ENCODE peak calls at places on chromosomes 13 and 19, in six cellular contexts. One of them, this sample, is unnamed.

GRCh38 chr19:39502640-39503417 is 4.1 kb downstream of the DLL3 start:
- DNase-seq in H1: no peak
- DNase-seq in H9: peak; percentile 81
- DNase-seq in neuronal stem cell: peak; percentile 59
- DNase-seq in mesenchymal stem cell: peak; percentile 53
- DNase-seq in IMR-90: peak; percentile 73
- DNase-seq in this sample: peak; percentile 88

GRCh38 chr13:20882206-20882605 is 20.3 kb downstream of the XPO4 start:
- DNase-seq in IMR-90: peak; percentile 8
- DNase-seq in neuronal stem cell: no peak
- DNase-seq in H9: peak; percentile 56
- DNase-seq in mesenchymal stem cell: no peak
- DNase-seq in H1: no peak
- DNase-seq in this sample: peak; percentile 89

GRCh38 chr13:51221674-51222509 is at the start of gene FAM124A:
- DNase-seq in IMR-90: peak; percentile 4
- DNase-seq in neuronal stem cell: peak; percentile 70
- DNase-seq in H1: no peak
- DNase-seq in mesenchymal stem cell: peak; percentile 32
- DNase-seq in H9: no peak
- DNase-seq in this sample: peak; percentile 61

GRCh38 chr13:34627905-34628682 is 314.0 kb upstream of the NBEA start:
- DNase-seq in H9: no peak
- DNase-seq in neuronal stem cell: no peak
- DNase-seq in mesenchymal stem cell: no peak
- DNase-seq in IMR-90: no peak
- DNase-seq in H1: no peak
- DNase-seq in this sample: no peak

GRCh38 chr19:18007605-18007938 is 398 bp upstream of the ARRDC2 start:
- DNase-seq in IMR-90: no peak
- DNase-seq in mesenchymal stem cell: no peak
- DNase-seq in neuronal stem cell: no peak
- DNase-seq in H1: no peak
- DNase-seq in H9: no peak
- DNase-seq in this sample: no peak

GRCh38 chr19:21269813-21270212 is 59.4 kb downstream of the ZNF708 start:
- DNase-seq in H9: no peak
- DNase-seq in IMR-90: no peak
- DNase-seq in mesenchymal stem cell: no peak
- DNase-seq in H1: no peak
- DNase-seq in neuronal stem cell: no peak
- DNase-seq in this sample: no peak

GRCh38 chr13:58843567-58843966 is 1212.0 kb downstream of the PCDH17 start:
- DNase-seq in mesenchymal stem cell: no peak
- DNase-seq in neuronal stem cell: no peak
- DNase-seq in IMR-90: no peak
- DNase-seq in H9: peak; percentile 47
- DNase-seq in H1: no peak
- DNase-seq in this sample: peak; percentile 59

GRCh38 chr19:42374826-42375376 is 15.2 kb downstream of the CNFN start:
- DNase-seq in neuronal stem cell: no peak
- DNase-seq in IMR-90: no peak
- DNase-seq in H9: no peak
- DNase-seq in mesenchymal stem cell: no peak
- DNase-seq in H1: no peak
- DNase-seq in this sample: no peak

GRCh38 chr19:15417699-15418098 is 1.1 kb downstream of the AKAP8L start:
- DNase-seq in H9: no peak
- DNase-seq in H1: no peak
- DNase-seq in neuronal stem cell: no peak
- DNase-seq in IMR-90: no peak
- DNase-seq in mesenchymal stem cell: no peak
- DNase-seq in this sample: peak; percentile 41

GRCh38 chr19:4406626-4407025 is 4.2 kb downstream of the CHAF1A start:
- DNase-seq in IMR-90: no peak
- DNase-seq in neuronal stem cell: no peak
- DNase-seq in mesenchymal stem cell: no peak
- DNase-seq in H9: peak; percentile 17
- DNase-seq in H1: no peak
- DNase-seq in this sample: no peak

GRCh38 chr13:24529478-24529877 is 16.9 kb upstream of the PARP4 start:
- DNase-seq in H9: no peak
- DNase-seq in neuronal stem cell: no peak
- DNase-seq in mesenchymal stem cell: no peak
- DNase-seq in IMR-90: no peak
- DNase-seq in H1: no peak
- DNase-seq in this sample: no peak

GRCh38 chr19:19860756-19861390 is 4.8 kb upstream of the ZNF253 start:
- DNase-seq in IMR-90: no peak
- DNase-seq in H1: peak; percentile 93
- DNase-seq in mesenchymal stem cell: no peak
- DNase-seq in neuronal stem cell: peak; percentile 84
- DNase-seq in H9: peak; percentile 92
- DNase-seq in this sample: peak; percentile 99

GRCh38 chr13:42405665-42406390 is 133.9 kb downstream of the AKAP11 start:
- DNase-seq in H1: no peak
- DNase-seq in H9: no peak
- DNase-seq in IMR-90: peak; percentile 8
- DNase-seq in neuronal stem cell: no peak
- DNase-seq in mesenchymal stem cell: peak; percentile 41
- DNase-seq in this sample: no peak

GRCh38 chr19:18650468-18651001 is 13.7 kb downstream of the KLHL26 start:
- DNase-seq in mesenchymal stem cell: peak; percentile 98
- DNase-seq in IMR-90: peak; percentile 93
- DNase-seq in neuronal stem cell: no peak
- DNase-seq in H1: no peak
- DNase-seq in H9: no peak
- DNase-seq in this sample: no peak

GRCh38 chr19:37551123-37551993 is 43.2 kb downstream of the ZNF571 start:
- DNase-seq in neuronal stem cell: no peak
- DNase-seq in IMR-90: peak; percentile 44
- DNase-seq in mesenchymal stem cell: no peak
- DNase-seq in H1: no peak
- DNase-seq in H9: no peak
- DNase-seq in this sample: peak; percentile 62

GRCh38 chr13:113297370-113297871 is 382 bp downstream of the LAMP1 start:
- DNase-seq in H1: no peak
- DNase-seq in neuronal stem cell: no peak
- DNase-seq in H9: peak; percentile 45
- DNase-seq in mesenchymal stem cell: peak; percentile 51
- DNase-seq in IMR-90: no peak
- DNase-seq in this sample: peak; percentile 39

GRCh38 chr19:47274071-47274890 is at the start of gene INAFM1:
- DNase-seq in mesenchymal stem cell: peak; percentile 92
- DNase-seq in neuronal stem cell: peak; percentile 96
- DNase-seq in IMR-90: peak; percentile 86
- DNase-seq in H9: peak; percentile 97
- DNase-seq in H1: peak; percentile 87
- DNase-seq in this sample: peak; percentile 96

GRCh38 chr19:1590641-1591397 is 1.8 kb downstream of the MBD3 start:
- DNase-seq in H9: peak; percentile 56
- DNase-seq in H1: no peak
- DNase-seq in neuronal stem cell: no peak
- DNase-seq in IMR-90: no peak
- DNase-seq in mesenchymal stem cell: peak; percentile 40
- DNase-seq in this sample: peak; percentile 61

GRCh38 chr19:50460161-50460765 is 16.0 kb upstream of the EMC10 start:
- DNase-seq in H9: no peak
- DNase-seq in neuronal stem cell: no peak
- DNase-seq in mesenchymal stem cell: no peak
- DNase-seq in H1: no peak
- DNase-seq in IMR-90: peak; percentile 50
- DNase-seq in this sample: no peak

GRCh38 chr13:109162248-109163051 is 533.0 kb downstream of the MYO16 start:
- DNase-seq in H9: no peak
- DNase-seq in H1: no peak
- DNase-seq in mesenchymal stem cell: no peak
- DNase-seq in neuronal stem cell: no peak
- DNase-seq in IMR-90: no peak
- DNase-seq in this sample: no peak

GRCh38 chr13:82772802-82773201 is 1109.5 kb downstream of the SLITRK1 start:
- DNase-seq in H9: no peak
- DNase-seq in H1: no peak
- DNase-seq in neuronal stem cell: no peak
- DNase-seq in mesenchymal stem cell: no peak
- DNase-seq in IMR-90: peak; percentile 47
- DNase-seq in this sample: no peak

GRCh38 chr19:55225415-55225958 is 3.1 kb downstream of the TMEM86B start:
- DNase-seq in neuronal stem cell: no peak
- DNase-seq in H9: no peak
- DNase-seq in IMR-90: no peak
- DNase-seq in H1: no peak
- DNase-seq in mesenchymal stem cell: no peak
- DNase-seq in this sample: peak; percentile 8

GRCh38 chr13:63198076-63198475 is 1782.4 kb upstream of the PCDH20 start:
- DNase-seq in H1: no peak
- DNase-seq in neuronal stem cell: no peak
- DNase-seq in H9: no peak
- DNase-seq in IMR-90: peak; percentile 45
- DNase-seq in mesenchymal stem cell: no peak
- DNase-seq in this sample: no peak

GRCh38 chr19:8158411-8159074 is 9.2 kb upstream of the FBN3 start:
- DNase-seq in H1: no peak
- DNase-seq in H9: peak; percentile 75
- DNase-seq in IMR-90: peak; percentile 79
- DNase-seq in mesenchymal stem cell: peak; percentile 77
- DNase-seq in neuronal stem cell: peak; percentile 69
- DNase-seq in this sample: peak; percentile 94

GRCh38 chr19:24062222-24062621 is 24.8 kb upstream of the ZNF254 start:
- DNase-seq in neuronal stem cell: no peak
- DNase-seq in H1: no peak
- DNase-seq in H9: no peak
- DNase-seq in IMR-90: peak; percentile 39
- DNase-seq in mesenchymal stem cell: no peak
- DNase-seq in this sample: no peak

GRCh38 chr19:55247621-55248099 is 11.2 kb downstream of the PPP6R1 start:
- DNase-seq in neuronal stem cell: no peak
- DNase-seq in H1: no peak
- DNase-seq in H9: no peak
- DNase-seq in IMR-90: no peak
- DNase-seq in mesenchymal stem cell: peak; percentile 45
- DNase-seq in this sample: peak; percentile 54

GRCh38 chr13:28181413-28181812 is 43.1 kb downstream of the PAN3 start:
- DNase-seq in neuronal stem cell: no peak
- DNase-seq in IMR-90: peak; percentile 79
- DNase-seq in mesenchymal stem cell: peak; percentile 83
- DNase-seq in H9: no peak
- DNase-seq in H1: no peak
- DNase-seq in this sample: peak; percentile 43

GRCh38 chr19:37087110-37087509 is 8.9 kb downstream of the ZNF420 start:
- DNase-seq in H1: no peak
- DNase-seq in mesenchymal stem cell: no peak
- DNase-seq in IMR-90: no peak
- DNase-seq in H9: no peak
- DNase-seq in neuronal stem cell: no peak
- DNase-seq in this sample: no peak

GRCh38 chr13:89910166-89910565 is 1437.3 kb upstream of the MIR17HG start:
- DNase-seq in IMR-90: no peak
- DNase-seq in H9: no peak
- DNase-seq in H1: no peak
- DNase-seq in mesenchymal stem cell: no peak
- DNase-seq in neuronal stem cell: no peak
- DNase-seq in this sample: no peak

GRCh38 chr13:31200636-31200970 is 828 bp downstream of the B3GLCT start:
- DNase-seq in H1: no peak
- DNase-seq in neuronal stem cell: peak; percentile 36
- DNase-seq in H9: peak; percentile 47
- DNase-seq in mesenchymal stem cell: peak; percentile 56
- DNase-seq in IMR-90: no peak
- DNase-seq in this sample: peak; percentile 53
- H3K4ac ChIP-seq in H1: no peak overlapping the region
- H3K4ac ChIP-seq in neuronal stem cell: no peak overlapping the region
- H3K4ac ChIP-seq in H9: no peak overlapping the region
- H3K4ac ChIP-seq in mesenchymal stem cell: no peak overlapping the region
- H3K4ac ChIP-seq in IMR-90: peak overlapping the region; percentile 45
- H3K4ac ChIP-seq in this sample: peak overlapping the region; percentile 1

GRCh38 chr19:49064768-49065611 is at the start of gene NTF4:
- DNase-seq in neuronal stem cell: peak; percentile 71
- DNase-seq in IMR-90: no peak
- DNase-seq in mesenchymal stem cell: peak; percentile 59
- DNase-seq in H1: no peak
- DNase-seq in H9: peak; percentile 80
- DNase-seq in this sample: peak; percentile 76
- H2BK15ac ChIP-seq in neuronal stem cell: peak within 1 kb of the TSS; percentile 96
- H2BK15ac ChIP-seq in IMR-90: no peak within 1 kb of the TSS
- H2BK15ac ChIP-seq in mesenchymal stem cell: peak within 1 kb of the TSS; percentile 46
- H2BK15ac ChIP-seq in H1: no peak within 1 kb of the TSS
- H2BK15ac ChIP-seq in H9: no peak within 1 kb of the TSS
- H2BK15ac ChIP-seq in this sample: no peak within 1 kb of the TSS

GRCh38 chr19:48616491-48617056 is 1.7 kb upstream of the FAM83E start:
- DNase-seq in IMR-90: no peak
- DNase-seq in H9: peak; percentile 28
- DNase-seq in mesenchymal stem cell: no peak
- DNase-seq in neuronal stem cell: no peak
- DNase-seq in H1: no peak
- DNase-seq in this sample: no peak

GRCh38 chr19:48618278-48618915 is 581 bp downstream of the RPL18 start:
- DNase-seq in neuronal stem cell: no peak
- DNase-seq in IMR-90: no peak
- DNase-seq in H1: no peak
- DNase-seq in mesenchymal stem cell: no peak
- DNase-seq in H9: no peak
- DNase-seq in this sample: no peak

GRCh38 chr19:48618916-48619691 is at the start of the genes RPL18 and SPHK2:
- DNase-seq in neuronal stem cell: peak; percentile 99
- DNase-seq in IMR-90: peak; percentile 100
- DNase-seq in H1: peak; percentile 98
- DNase-seq in mesenchymal stem cell: peak; percentile 100
- DNase-seq in H9: peak; percentile 99
- DNase-seq in this sample: peak; percentile 100

GRCh38 chr19:48616041-48616436 is 1.2 kb upstream of the FAM83E start:
- DNase-seq in H1: no peak
- DNase-seq in neuronal stem cell: no peak
- DNase-seq in mesenchymal stem cell: no peak
- DNase-seq in IMR-90: no peak
- DNase-seq in H9: no peak
- DNase-seq in this sample: no peak

GRCh38 chr19:48617146-48617937 is 1.6 kb downstream of the RPL18 start:
- DNase-seq in neuronal stem cell: no peak
- DNase-seq in IMR-90: no peak
- DNase-seq in mesenchymal stem cell: no peak
- DNase-seq in H9: peak; percentile 28
- DNase-seq in H1: no peak
- DNase-seq in this sample: no peak
- H3K4ac ChIP-seq in neuronal stem cell: no peak overlapping the region
- H3K4ac ChIP-seq in IMR-90: no peak overlapping the region
- H3K4ac ChIP-seq in mesenchymal stem cell: no peak overlapping the region
- H3K4ac ChIP-seq in H9: no peak overlapping the region
- H3K4ac ChIP-seq in H1: no peak overlapping the region
- H3K4ac ChIP-seq in this sample: no peak overlapping the region

GRCh38 chr13:104779311-104779710 is 1713.1 kb upstream of the SLC10A2 start:
- DNase-seq in mesenchymal stem cell: peak; percentile 28
- DNase-seq in H1: peak; percentile 27
- DNase-seq in IMR-90: peak; percentile 64
- DNase-seq in H9: peak; percentile 50
- DNase-seq in neuronal stem cell: peak; percentile 4
- DNase-seq in this sample: peak; percentile 60

GRCh38 chr13:104769520-104769919 is 1703.3 kb upstream of the SLC10A2 start:
- DNase-seq in mesenchymal stem cell: no peak
- DNase-seq in IMR-90: no peak
- DNase-seq in H1: no peak
- DNase-seq in neuronal stem cell: no peak
- DNase-seq in H9: no peak
- DNase-seq in this sample: no peak

GRCh38 chr13:104773775-104774174 is 1707.6 kb upstream of the SLC10A2 start:
- DNase-seq in IMR-90: peak; percentile 54
- DNase-seq in mesenchymal stem cell: peak; percentile 82
- DNase-seq in H1: no peak
- DNase-seq in H9: no peak
- DNase-seq in neuronal stem cell: peak; percentile 35
- DNase-seq in this sample: peak; percentile 78
- H2BK15ac ChIP-seq in IMR-90: no peak overlapping the region
- H2BK15ac ChIP-seq in mesenchymal stem cell: no peak overlapping the region
- H2BK15ac ChIP-seq in H1: no peak overlapping the region
- H2BK15ac ChIP-seq in H9: no peak overlapping the region
- H2BK15ac ChIP-seq in neuronal stem cell: no peak overlapping the region
- H2BK15ac ChIP-seq in this sample: no peak overlapping the region